ENCODE peak calls at places on chromosomes 1 and 21, in nine cellular contexts. Q is OCI-LY7, V is choroid plexus epithelial cell, M is lower lobe of right lung, H is tibial artery, T is IMR-90, E is PC-3, K is AG09309, B is NB4. Z is an unnamed sample.

GRCh38 chr1:55636691-55637090 is 421.5 kb upstream of the USP24 start:
- DNase-seq in Q (no peak), E (peak), V (no peak), B (no peak), T (peak), K (no peak), H (no peak), M (no peak), Z (no peak)

GRCh38 chr1:9657521-9658032 is 6.0 kb downstream of the PIK3CD start:
- DNase-seq in E (no peak), Q (no peak), H (no peak), V (no peak), M (no peak), K (no peak), T (no peak), B (peak), Z (no peak)

GRCh38 chr1:178294654-178295053 is 200.8 kb downstream of the RASAL2 start:
- DNase-seq in V (peak), T (no peak), M (no peak), B (no peak), E (no peak), Q (no peak), H (no peak), K (no peak), Z (no peak)

GRCh38 chr1:192439373-192440025 is 122.7 kb downstream of the RGS21 start:
- DNase-seq in K (peak), V (peak), M (no peak), E (peak), Q (no peak), B (no peak), H (no peak), T (peak), Z (peak)

GRCh38 chr1:221719987-221720386 is 21.9 kb downstream of the DUSP10 start:
- DNase-seq in Q (no peak), B (no peak), T (no peak), M (no peak), E (no peak), V (no peak), K (no peak), H (no peak), Z (no peak)

GRCh38 chr1:109640285-109640865 is 15.5 kb upstream of the GSTM4 start:
- DNase-seq in M (peak), B (peak), Q (peak), T (peak), E (peak), H (peak), V (peak), K (no peak), Z (no peak)

GRCh38 chr21:15063821-15064575 is 802 bp downstream of the NRIP1 start:
- DNase-seq in Q (no peak), B (no peak), H (peak), M (peak), E (peak), K (no peak), V (peak), T (no peak), Z (no peak)

GRCh38 chr1:154666051-154666793 is 58.2 kb upstream of the ADAR start:
- DNase-seq in B (no peak), T (no peak), H (no peak), M (no peak), V (no peak), Q (no peak), E (no peak), K (no peak), Z (no peak)

GRCh38 chr1:108639899-108640560 is 20.9 kb downstream of the HENMT1 start:
- DNase-seq in E (no peak), V (no peak), H (no peak), K (no peak), M (no peak), Q (no peak), B (no peak), T (no peak), Z (no peak)

GRCh38 chr1:220325306-220325995 is 53.2 kb upstream of the RAB3GAP2 start:
- DNase-seq in K (no peak), T (no peak), Q (no peak), V (peak), E (peak), H (no peak), M (no peak), B (peak), Z (no peak)

GRCh38 chr1:35807614-35808375 is at the start of gene AGO4:
- DNase-seq in T (peak), M (peak), Q (peak), E (peak), H (peak), K (no peak), V (peak), B (peak), Z (peak)

GRCh38 chr1:84406209-84406917 is 8.1 kb downstream of the DNASE2B start:
- DNase-seq in Q (no peak), V (peak), B (no peak), K (no peak), H (no peak), M (no peak), E (peak), T (peak), Z (no peak)

GRCh38 chr1:47440052-47440848 is 2.4 kb downstream of the FOXD2 start:
- DNase-seq in H (no peak), K (no peak), M (no peak), E (no peak), Q (no peak), T (no peak), B (no peak), V (peak), Z (no peak)

GRCh38 chr1:47440849-47441170 is 3.0 kb downstream of the FOXD2 start:
- DNase-seq in Q (no peak), H (no peak), M (no peak), K (no peak), V (peak), T (no peak), E (no peak), B (no peak), Z (no peak)

GRCh38 chr1:47437518-47438320 is at the start of gene FOXD2:
- DNase-seq in T (peak), H (peak), V (peak), Q (peak), B (peak), K (peak), E (peak), M (peak), Z (no peak)

GRCh38 chr1:47438321-47439150 is 692 bp downstream of the FOXD2 start:
- DNase-seq in K (no peak), Q (no peak), M (peak), B (peak), V (peak), T (no peak), E (no peak), H (no peak), Z (no peak)

GRCh38 chr1:47439151-47440051 is 1.6 kb downstream of the FOXD2 start:
- DNase-seq in K (no peak), Q (no peak), V (peak), H (no peak), M (no peak), B (no peak), E (no peak), T (no peak), Z (no peak)
- H3K4me3 ChIP-seq in K (no peak), Q (no peak), V (peak), H (peak), M (no peak), B (no peak), E (no peak), T (no peak), Z (no peak)

DNA sequence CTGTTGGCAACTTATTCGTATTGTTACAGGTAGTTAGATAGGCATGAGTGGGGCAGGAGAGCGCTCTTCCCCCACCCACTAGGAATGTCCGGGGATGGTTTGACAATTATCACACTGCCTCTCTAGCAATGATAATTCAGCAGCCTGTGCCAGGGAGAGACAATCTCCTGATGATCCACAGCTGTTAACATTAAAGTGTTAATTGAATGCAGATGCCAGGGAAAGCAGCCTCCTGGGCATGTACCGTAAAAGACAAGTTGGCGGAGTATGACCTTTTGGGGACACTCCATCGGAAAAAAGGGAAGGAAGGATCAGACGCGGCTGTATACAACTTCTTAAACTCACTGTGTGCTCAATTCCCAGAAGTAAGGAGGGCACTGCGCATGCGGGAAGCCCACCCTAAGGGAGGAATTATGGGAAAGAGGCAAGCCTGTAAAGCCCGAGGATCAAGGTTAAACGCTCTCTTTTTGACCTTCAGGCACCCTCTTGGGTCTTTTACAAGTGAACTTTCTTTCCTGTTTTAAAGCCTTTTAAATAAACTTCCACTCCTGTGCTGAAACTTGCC is 62.6 kb downstream of the MAP3K7CL start:
- DNase-seq in H (no peak), B (no peak), E (no peak), V (no peak), Q (no peak), K (no peak), T (no peak), M (no peak), Z (no peak)
- H3K4me3 ChIP-seq in H (no peak), B (no peak), E (no peak), V (no peak), Q (no peak), K (no peak), T (no peak), M (peak), Z (no peak)

DNA sequence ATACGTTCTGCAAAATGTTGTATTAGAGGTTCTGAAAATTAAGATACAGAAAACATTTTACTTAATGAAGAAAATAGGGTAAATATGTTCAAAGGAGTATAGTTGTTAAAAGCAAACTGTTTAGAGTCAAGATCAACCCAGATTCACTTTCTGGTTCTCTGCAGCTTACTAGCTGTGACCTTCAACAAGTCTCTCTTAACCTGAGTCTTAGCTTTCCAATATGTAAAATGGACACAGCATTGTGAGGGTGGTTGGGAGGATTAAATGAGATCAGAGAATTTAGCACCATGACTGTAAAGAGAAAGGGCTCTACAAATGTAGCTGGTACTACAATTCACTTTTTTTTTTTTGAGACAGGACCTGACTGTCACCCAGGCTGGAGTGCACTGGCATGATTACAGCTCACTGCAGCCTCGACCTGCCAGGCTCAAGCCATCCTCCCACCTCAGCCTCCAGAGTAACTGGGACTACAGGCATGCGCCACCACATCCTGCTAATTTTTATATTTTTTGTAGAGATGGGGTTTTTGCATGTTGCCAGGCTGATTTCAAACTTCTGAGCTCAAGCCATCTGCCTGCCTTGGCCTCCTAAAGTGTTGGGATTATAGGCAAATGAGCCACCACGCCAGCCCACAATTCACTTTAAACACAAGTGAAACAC is 43.9 kb downstream of the ATP1A1 start:
- DNase-seq in B (no peak), K (no peak), V (no peak), Q (no peak), H (no peak), T (no peak), M (no peak), E (no peak), Z (no peak)
- H3K4me3 ChIP-seq in B (peak), K (no peak), V (no peak), Q (peak), H (no peak), T (no peak), M (no peak), E (peak), Z (no peak)

GRCh38 chr1:160829766-160830165 is 32.9 kb downstream of the CD244 start:
- DNase-seq in H (no peak), M (no peak), B (no peak), V (no peak), K (no peak), E (no peak), Q (no peak), T (no peak), Z (no peak)
- H3K4me3 ChIP-seq in H (no peak), M (no peak), B (no peak), V (no peak), K (no peak), E (no peak), Q (no peak), T (no peak), Z (no peak)

GRCh38 chr21:42532466-42533181 is 19.0 kb downstream of the SLC37A1 start:
- DNase-seq in V (no peak), H (peak), B (no peak), M (peak), E (no peak), Q (peak), T (peak), K (no peak), Z (no peak)
- H3K4me3 ChIP-seq in V (no peak), H (no peak), B (no peak), M (no peak), E (no peak), Q (peak), T (no peak), K (no peak), Z (no peak)

GRCh38 chr1:34167091-34167788 is 2.2 kb upstream of the CSMD2 start:
- DNase-seq in H (no peak), V (no peak), T (no peak), M (no peak), Q (no peak), B (no peak), K (no peak), E (no peak), Z (no peak)
- H3K4me3 ChIP-seq in H (no peak), V (no peak), T (no peak), M (no peak), Q (no peak), B (no peak), K (no peak), E (no peak), Z (no peak)

DNA sequence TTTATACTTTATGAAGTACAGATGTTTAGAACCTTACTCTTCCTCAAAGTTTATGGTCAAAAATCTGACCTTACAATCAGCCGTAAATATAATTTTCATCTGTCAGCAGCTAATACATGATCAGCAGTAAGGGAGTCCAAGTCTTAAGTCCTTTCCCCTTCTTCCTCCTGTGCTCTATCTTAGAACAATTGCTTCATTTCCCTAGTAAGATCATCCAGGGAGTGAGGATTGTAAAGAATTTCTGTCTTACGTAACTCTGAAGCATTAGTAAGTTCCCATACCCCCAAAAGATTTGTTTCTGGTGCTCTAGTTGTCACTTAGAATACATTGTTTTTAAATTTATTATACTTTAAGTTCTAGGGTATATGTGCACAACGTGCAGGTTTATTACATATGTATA is 2.1 kb downstream of the SETDB1 start:
- DNase-seq in H (no peak), K (peak), M (no peak), V (peak), E (no peak), T (peak), B (peak), Q (no peak), Z (no peak)
- H3K4me3 ChIP-seq in H (no peak), K (no peak), M (no peak), V (no peak), E (no peak), T (no peak), B (no peak), Q (no peak), Z (no peak)

DNA sequence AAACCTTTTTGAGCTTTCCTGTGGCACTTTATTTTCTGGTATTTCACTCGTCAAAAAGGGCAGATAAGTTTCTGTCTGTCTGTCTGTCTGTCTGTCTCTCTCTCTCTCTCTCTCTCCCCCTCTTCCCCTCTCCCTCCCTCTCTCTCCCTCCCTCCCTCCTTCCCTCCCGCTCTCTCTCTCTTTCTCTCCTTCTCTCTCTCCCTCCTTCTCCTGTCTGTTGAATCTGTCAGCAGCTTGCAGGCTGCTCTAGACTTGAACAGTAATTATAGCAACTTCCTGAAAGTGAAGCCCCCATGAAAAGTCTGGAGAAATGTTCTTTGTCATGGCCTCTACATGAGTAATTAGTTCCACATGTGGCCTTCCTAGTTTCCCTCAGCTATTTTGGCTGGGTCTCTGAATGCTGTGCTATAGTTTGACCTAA is 275.2 kb upstream of the C1orf105 start:
- DNase-seq in B (no peak), K (no peak), H (no peak), T (peak), E (no peak), Q (no peak), V (peak), M (no peak), Z (no peak)
- H3K4me3 ChIP-seq in B (no peak), K (peak), H (peak), T (peak), E (no peak), Q (no peak), V (peak), M (peak), Z (no peak)